ENCODE peak calls at places on chromosomes 12 and 14, in five cellular contexts. G is HCT116, S is K562, Y is upper lobe of left lung, U is HepG2. C is an unnamed sample.

GRCh38 chr12:122003646-122004611 is 17.8 kb upstream of the BCL7A start:
- ATAC-seq in U (no peak), Y (peak; percentile 38), S (peak; percentile 71), G (no peak), C (no peak)

GRCh38 chr14:54894995-54895394 is 7.6 kb downstream of the GCH1 start:
- ATAC-seq in G (no peak), Y (no peak), U (no peak), S (no peak), C (no peak)

GRCh38 chr14:20986811-20987210 is 3.0 kb upstream of the METTL17 start:
- ATAC-seq in S (no peak), Y (peak; percentile 76), G (no peak), U (no peak), C (peak; percentile 69)

GRCh38 chr14:34052658-34053014 is 101.8 kb upstream of the EGLN3 start:
- ATAC-seq in S (peak; percentile 64), Y (peak; percentile 48), G (peak; percentile 92), U (peak; percentile 87), C (no peak)

GRCh38 chr14:32166029-32166428 is 35.8 kb upstream of the RNU6-7 start:
- ATAC-seq in S (no peak), G (no peak), Y (no peak), U (no peak), C (no peak)

GRCh38 chr14:91503000-91503504 is 7.1 kb downstream of the PPP4R3A start:
- ATAC-seq in S (no peak), Y (no peak), G (no peak), U (peak; percentile 34), C (no peak)

GRCh38 chr12:120438495-120439198 is 734 bp downstream of the COX6A1 start:
- ATAC-seq in Y (no peak), S (peak; percentile 17), G (peak; percentile 2), U (peak; percentile 20), C (no peak)

GRCh38 chr12:19480459-19480858 is 41.2 kb downstream of the AEBP2 start:
- ATAC-seq in G (no peak), S (no peak), Y (no peak), U (no peak), C (no peak)

GRCh38 chr12:78797201-78797931 is 67.2 kb upstream of the SYT1 start:
- ATAC-seq in Y (no peak), U (no peak), S (no peak), G (no peak), C (no peak)

GRCh38 chr14:105700622-105701288 is 174.4 kb downstream of the TMEM121 start:
- ATAC-seq in S (no peak), U (no peak), G (no peak), Y (no peak), C (no peak)

GRCh38 chr12:49621651-49622500 is 1.5 kb upstream of the PRPF40B start:
- ATAC-seq in U (peak; percentile 13), Y (peak; percentile 1), S (no peak), G (no peak), C (no peak)

DNA sequence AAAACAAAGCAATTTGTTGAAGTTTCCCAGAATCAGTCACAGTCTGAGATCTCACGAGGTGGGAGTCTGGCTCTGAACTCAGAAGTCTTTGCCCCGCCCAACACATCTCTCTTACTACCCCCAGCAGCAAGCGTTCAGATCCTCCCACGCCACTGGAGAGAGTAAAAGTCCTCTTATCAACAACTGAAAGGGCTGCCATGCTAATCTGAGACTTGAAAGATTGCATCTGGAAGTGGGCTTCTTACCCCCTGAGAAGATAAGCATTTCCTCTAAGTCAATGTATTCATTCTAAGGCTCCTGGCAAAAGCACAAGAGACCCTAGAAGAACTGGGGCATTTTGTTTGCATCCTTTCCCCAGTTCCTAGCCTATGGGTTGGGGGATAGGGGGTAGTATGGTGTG is 34.1 kb upstream of the STON2 start:
- ATAC-seq in Y (no peak), S (peak; percentile 51), G (no peak), U (no peak), C (no peak)
- TF ChIP-seq POLR2A in Y (no peak), S (no peak), G (no peak), U (no peak), C (no peak)

GRCh38 chr12:2052861-2053674 is at the start of gene CACNA1C:
- ATAC-seq in S (no peak), U (peak; percentile 80), G (peak; percentile 61), Y (peak; percentile 87), C (peak; percentile 88)
- TF ChIP-seq POLR2AphosphoS5 in S (no peak), U (no peak), G (no peak), Y (no peak), C (peak; percentile 20)

GRCh38 chr12:70254846-70255245 is 11.6 kb downstream of the CNOT2 start:
- ATAC-seq in U (no peak), G (no peak), S (no peak), Y (no peak), C (no peak)
- TF ChIP-seq POLR2A in U (no peak), G (no peak), S (no peak), Y (no peak), C (no peak)

GRCh38 chr12:88303335-88303734 is 161.2 kb downstream of the TMTC3 start:
- ATAC-seq in S (no peak), U (no peak), G (no peak), Y (no peak), C (no peak)

GRCh38 chr12:88298761-88299242 is 156.7 kb downstream of the TMTC3 start:
- ATAC-seq in U (no peak), Y (peak; percentile 35), G (peak; percentile 82), S (no peak), C (no peak)

GRCh38 chr12:88298014-88298682 is 156.0 kb downstream of the TMTC3 start:
- ATAC-seq in U (no peak), G (no peak), Y (no peak), S (no peak), C (no peak)

GRCh38 chr12:88300931-88301330 is 158.8 kb downstream of the TMTC3 start:
- ATAC-seq in S (no peak), U (peak; percentile 49), G (no peak), Y (no peak), C (no peak)

DNA sequence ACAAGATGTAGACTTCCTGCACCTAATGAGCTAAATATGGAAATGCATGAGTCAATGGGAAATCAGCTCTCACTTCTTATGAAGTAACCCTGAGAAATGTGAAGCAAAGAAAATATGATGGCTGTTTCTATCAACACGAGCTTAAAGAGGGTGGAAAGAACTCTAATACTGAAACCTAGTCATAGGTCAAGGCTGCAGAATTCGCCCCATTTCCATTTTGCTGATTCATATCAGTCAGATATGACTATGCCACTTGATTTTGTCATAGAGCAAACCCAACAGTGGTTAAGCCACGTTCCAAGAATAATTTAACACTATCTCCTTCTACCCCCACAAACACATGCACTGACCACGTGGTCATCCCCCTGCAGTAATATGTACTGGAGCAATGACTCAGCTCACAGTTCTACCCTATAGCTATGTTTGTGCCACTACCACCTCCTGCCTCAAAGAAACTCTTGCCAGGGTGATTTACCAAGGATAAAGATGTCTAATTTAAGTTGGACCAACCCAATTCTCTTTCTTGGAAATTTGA is 157.5 kb downstream of the TMTC3 start:
- ATAC-seq in G (peak; percentile 66), U (no peak), Y (no peak), S (peak; percentile 48), C (no peak)
- TF ChIP-seq POLR2AphosphoS5 in G (no peak), U (no peak), Y (peak; percentile 33), S (no peak), C (no peak)